ENCODE peak calls at places on chromosomes 16 and 17, in seven cellular contexts. M is LHCN-M2; C is Kasumi-1; D is activated CD4-positive, alpha-beta T cell treated with anti-CD3 and anti-CD28 coated beads, Interleukin-2, amount 50 U/mL, for 48 hours; Y is NCI-H146; F is prostate gland; U is AG04450. P is an unnamed sample.

GRCh38 chr16:58417600-58417999 is 25.3 kb downstream of the GINS3 start:
- DNase-seq in M (no peak), C (no peak), D (no peak), Y (no peak), F (no peak), U (no peak), P (no peak)

GRCh38 chr16:69563605-69564580 is 1.9 kb upstream of the NFAT5 start:
- DNase-seq in M (peak), C (peak), D (peak), Y (no peak), F (no peak), U (no peak), P (peak)

GRCh38 chr16:84262939-84263338 is 23.1 kb upstream of the KCNG4 start:
- DNase-seq in M (no peak), C (no peak), D (no peak), Y (no peak), F (no peak), U (no peak), P (no peak)

GRCh38 chr17:49995055-49995738 is at the start of gene DLX3:
- DNase-seq in M (peak), C (peak), D (peak), Y (peak), F (peak), U (no peak), P (no peak)

GRCh38 chr16:17211797-17212196 is 259.0 kb downstream of the XYLT1 start:
- DNase-seq in M (no peak), C (no peak), D (peak), Y (no peak), F (no peak), U (no peak), P (no peak)

GRCh38 chr17:39738568-39738901 is 797 bp downstream of the GRB7 start:
- DNase-seq in M (no peak), C (no peak), D (peak), Y (peak), F (peak), U (no peak), P (peak)

GRCh38 chr17:43695968-43696865 is 34.5 kb upstream of the MEOX1 start:
- DNase-seq in M (peak), C (no peak), D (no peak), Y (no peak), F (no peak), U (no peak), P (no peak)

GRCh38 chr17:2087597-2088211 is 32.8 kb downstream of the HIC1 start:
- DNase-seq in M (no peak), C (peak), D (peak), Y (no peak), F (no peak), U (no peak), P (no peak)

GRCh38 chr16:369866-370436 is 387 bp downstream of the MRPL28 start:
- DNase-seq in M (no peak), C (no peak), D (no peak), Y (no peak), F (no peak), U (no peak), P (peak)

GRCh38 chr17:28404812-28405570 is 1.0 kb downstream of the SLC46A1 start:
- DNase-seq in M (no peak), C (no peak), D (no peak), Y (peak), F (no peak), U (no peak), P (no peak)

GRCh38 chr17:46994993-46995392 is 15.9 kb upstream of the RPRML start:
- DNase-seq in M (no peak), C (no peak), D (no peak), Y (no peak), F (no peak), U (no peak), P (no peak)

GRCh38 chr16:85736924-85737323 is 14.0 kb downstream of the C16orf74 start:
- DNase-seq in M (no peak), C (no peak), D (no peak), Y (no peak), F (no peak), U (no peak), P (no peak)

GRCh38 chr17:40319651-40320550 is 10.9 kb downstream of the RARA start:
- DNase-seq in M (no peak), C (no peak), D (peak), Y (no peak), F (no peak), U (no peak), P (no peak)

GRCh38 chr17:64148699-64149098 is 18.8 kb upstream of the ERN1 start:
- DNase-seq in M (peak), C (peak), D (no peak), Y (no peak), F (no peak), U (no peak), P (peak)

GRCh38 chr16:55039042-55039441 is 108.4 kb downstream of the IRX5 start:
- DNase-seq in M (no peak), C (no peak), D (no peak), Y (no peak), F (no peak), U (no peak), P (no peak)

GRCh38 chr17:41284546-41284945 is 9.0 kb downstream of the KRTAP9-7 start:
- DNase-seq in M (no peak), C (no peak), D (no peak), Y (no peak), F (no peak), U (no peak), P (no peak)

GRCh38 chr17:51351890-51352289 is 91.5 kb downstream of the UTP18 start:
- DNase-seq in M (no peak), C (no peak), D (no peak), Y (no peak), F (peak), U (no peak), P (no peak)

GRCh38 chr16:48444574-48444973 is 59.4 kb upstream of the SIAH1 start:
- DNase-seq in M (peak), C (no peak), D (no peak), Y (no peak), F (no peak), U (peak), P (peak)

GRCh38 chr16:85640606-85641005 is 27.5 kb downstream of the GSE1 start:
- DNase-seq in M (no peak), C (no peak), D (no peak), Y (no peak), F (no peak), U (no peak), P (no peak)

GRCh38 chr17:43372273-43372911 is 26.4 kb upstream of the ARL4D start:
- DNase-seq in M (no peak), C (peak), D (no peak), Y (no peak), F (no peak), U (no peak), P (peak)

GRCh38 chr17:69573396-69573795 is 158.9 kb downstream of the MAP2K6 start:
- DNase-seq in M (no peak), C (no peak), D (no peak), Y (no peak), F (no peak), U (no peak), P (no peak)

GRCh38 chr16:81273223-81273940 is 34.9 kb downstream of the BCO1 start:
- DNase-seq in M (no peak), C (no peak), D (no peak), Y (no peak), F (no peak), U (no peak), P (no peak)

GRCh38 chr16:17362191-17362590 is 108.6 kb downstream of the XYLT1 start:
- DNase-seq in M (no peak), C (no peak), D (no peak), Y (no peak), F (no peak), U (no peak), P (no peak)

GRCh38 chr16:21260870-21261791 is 17.0 kb downstream of the CRYM start:
- DNase-seq in M (peak), C (no peak), D (no peak), Y (no peak), F (no peak), U (peak), P (peak)

GRCh38 chr16:82005491-82005830 is 5.8 kb downstream of the SDR42E1 start:
- DNase-seq in M (no peak), C (no peak), D (no peak), Y (no peak), F (no peak), U (no peak), P (no peak)

GRCh38 chr17:49031965-49032928 is 35.1 kb downstream of the IGF2BP1 start:
- DNase-seq in M (peak), C (peak), D (peak), Y (peak), F (peak), U (peak), P (peak)

GRCh38 chr17:82791532-82791931 is 39.7 kb downstream of the TBCD start:
- DNase-seq in M (peak), C (no peak), D (no peak), Y (no peak), F (no peak), U (peak), P (peak)

GRCh38 chr17:48561894-48562810 is 16.0 kb downstream of the HOXB4 start:
- DNase-seq in M (no peak), C (no peak), D (no peak), Y (peak), F (no peak), U (no peak), P (peak)

P was measured in ACHN.